ENCODE peak calls at places on chromosomes 13 and 19, in seven cellular contexts. One of them, this sample, is unnamed.
A peak's percentile ranks its signal among the peaks of the same experiment; 100 is the strongest.

GRCh38 chr13:84405286-84405685 is 523.0 kb upstream of the SLITRK1 start:
- DNase-seq in left ventricle myocardium superior: no peak
- DNase-seq in frontal cortex: no peak
- DNase-seq in cardiac muscle cell: no peak
- DNase-seq in activated T-cell treated with anti-CD3 and anti-CD28 coated beads, Interleukin-2, amount 50 U/mL, for 72 hours: no peak
- DNase-seq in stromal cell of bone marrow: peak; percentile 10
- DNase-seq in GM04504: no peak
- DNase-seq in this sample: no peak

GRCh38 chr19:41533691-41534090 is 42.3 kb upstream of the CEACAM21 start:
- DNase-seq in left ventricle myocardium superior: no peak
- DNase-seq in frontal cortex: no peak
- DNase-seq in cardiac muscle cell: no peak
- DNase-seq in activated T-cell treated with anti-CD3 and anti-CD28 coated beads, Interleukin-2, amount 50 U/mL, for 72 hours: no peak
- DNase-seq in stromal cell of bone marrow: no peak
- DNase-seq in GM04504: no peak
- DNase-seq in this sample: no peak

GRCh38 chr19:4052993-4053422 is 13.7 kb downstream of the ZBTB7A start:
- DNase-seq in left ventricle myocardium superior: no peak
- DNase-seq in frontal cortex: no peak
- DNase-seq in cardiac muscle cell: no peak
- DNase-seq in activated T-cell treated with anti-CD3 and anti-CD28 coated beads, Interleukin-2, amount 50 U/mL, for 72 hours: no peak
- DNase-seq in stromal cell of bone marrow: no peak
- DNase-seq in GM04504: no peak
- DNase-seq in this sample: no peak

GRCh38 chr13:113848431-113849260 is 15.2 kb downstream of the GAS6 start:
- DNase-seq in left ventricle myocardium superior: no peak
- DNase-seq in frontal cortex: no peak
- DNase-seq in cardiac muscle cell: no peak
- DNase-seq in activated T-cell treated with anti-CD3 and anti-CD28 coated beads, Interleukin-2, amount 50 U/mL, for 72 hours: no peak
- DNase-seq in stromal cell of bone marrow: no peak
- DNase-seq in GM04504: no peak
- DNase-seq in this sample: no peak

GRCh38 chr13:51542358-51542972 is 41.8 kb upstream of the WDFY2 start:
- DNase-seq in left ventricle myocardium superior: no peak
- DNase-seq in frontal cortex: no peak
- DNase-seq in cardiac muscle cell: peak; percentile 20
- DNase-seq in activated T-cell treated with anti-CD3 and anti-CD28 coated beads, Interleukin-2, amount 50 U/mL, for 72 hours: no peak
- DNase-seq in stromal cell of bone marrow: no peak
- DNase-seq in GM04504: no peak
- DNase-seq in this sample: no peak

GRCh38 chr19:28472111-28472510 is 740.8 kb downstream of the UQCRFS1 start:
- DNase-seq in left ventricle myocardium superior: no peak
- DNase-seq in frontal cortex: no peak
- DNase-seq in cardiac muscle cell: no peak
- DNase-seq in activated T-cell treated with anti-CD3 and anti-CD28 coated beads, Interleukin-2, amount 50 U/mL, for 72 hours: no peak
- DNase-seq in stromal cell of bone marrow: no peak
- DNase-seq in GM04504: no peak
- DNase-seq in this sample: no peak

GRCh38 chr19:47340477-47341208 is 8.5 kb upstream of the DHX34 start:
- DNase-seq in left ventricle myocardium superior: no peak
- DNase-seq in frontal cortex: no peak
- DNase-seq in cardiac muscle cell: no peak
- DNase-seq in activated T-cell treated with anti-CD3 and anti-CD28 coated beads, Interleukin-2, amount 50 U/mL, for 72 hours: no peak
- DNase-seq in stromal cell of bone marrow: no peak
- DNase-seq in GM04504: no peak
- DNase-seq in this sample: no peak

GRCh38 chr19:11061951-11062350 is 27.3 kb upstream of the LDLR start:
- DNase-seq in left ventricle myocardium superior: no peak
- DNase-seq in frontal cortex: no peak
- DNase-seq in cardiac muscle cell: no peak
- DNase-seq in activated T-cell treated with anti-CD3 and anti-CD28 coated beads, Interleukin-2, amount 50 U/mL, for 72 hours: no peak
- DNase-seq in stromal cell of bone marrow: no peak
- DNase-seq in GM04504: no peak
- DNase-seq in this sample: no peak

GRCh38 chr19:33639034-33639681 is 17.4 kb downstream of the CHST8 start:
- DNase-seq in left ventricle myocardium superior: no peak
- DNase-seq in frontal cortex: no peak
- DNase-seq in cardiac muscle cell: no peak
- DNase-seq in activated T-cell treated with anti-CD3 and anti-CD28 coated beads, Interleukin-2, amount 50 U/mL, for 72 hours: no peak
- DNase-seq in stromal cell of bone marrow: no peak
- DNase-seq in GM04504: no peak
- DNase-seq in this sample: no peak

GRCh38 chr19:50003810-50004419 is 21.3 kb downstream of the VRK3 start:
- DNase-seq in left ventricle myocardium superior: no peak
- DNase-seq in frontal cortex: peak; percentile 64
- DNase-seq in cardiac muscle cell: no peak
- DNase-seq in activated T-cell treated with anti-CD3 and anti-CD28 coated beads, Interleukin-2, amount 50 U/mL, for 72 hours: peak; percentile 41
- DNase-seq in stromal cell of bone marrow: peak; percentile 94
- DNase-seq in GM04504: peak; percentile 92
- DNase-seq in this sample: no peak

GRCh38 chr13:36395280-36395679 is 37.0 kb upstream of the CCNA1 start:
- DNase-seq in left ventricle myocardium superior: no peak
- DNase-seq in frontal cortex: peak; percentile 33
- DNase-seq in cardiac muscle cell: no peak
- DNase-seq in activated T-cell treated with anti-CD3 and anti-CD28 coated beads, Interleukin-2, amount 50 U/mL, for 72 hours: no peak
- DNase-seq in stromal cell of bone marrow: peak; percentile 48
- DNase-seq in GM04504: no peak
- DNase-seq in this sample: no peak

GRCh38 chr13:98447881-98448641 is 128.8 kb downstream of the STK24 start:
- DNase-seq in left ventricle myocardium superior: peak; percentile 75
- DNase-seq in frontal cortex: peak; percentile 65
- DNase-seq in cardiac muscle cell: peak; percentile 82
- DNase-seq in activated T-cell treated with anti-CD3 and anti-CD28 coated beads, Interleukin-2, amount 50 U/mL, for 72 hours: peak; percentile 41
- DNase-seq in stromal cell of bone marrow: no peak
- DNase-seq in GM04504: no peak
- DNase-seq in this sample: peak; percentile 77

GRCh38 chr13:41356788-41357187 is 45.7 kb downstream of the NAA16 start:
- DNase-seq in left ventricle myocardium superior: no peak
- DNase-seq in frontal cortex: no peak
- DNase-seq in cardiac muscle cell: no peak
- DNase-seq in activated T-cell treated with anti-CD3 and anti-CD28 coated beads, Interleukin-2, amount 50 U/mL, for 72 hours: peak; percentile 36
- DNase-seq in stromal cell of bone marrow: no peak
- DNase-seq in GM04504: no peak
- DNase-seq in this sample: no peak

GRCh38 chr13:32415019-32415418 is 12.9 kb downstream of the N4BP2L1 start:
- DNase-seq in left ventricle myocardium superior: no peak
- DNase-seq in frontal cortex: no peak
- DNase-seq in cardiac muscle cell: no peak
- DNase-seq in activated T-cell treated with anti-CD3 and anti-CD28 coated beads, Interleukin-2, amount 50 U/mL, for 72 hours: no peak
- DNase-seq in stromal cell of bone marrow: no peak
- DNase-seq in GM04504: no peak
- DNase-seq in this sample: no peak

GRCh38 chr13:32378012-32378411 is 49.9 kb downstream of the N4BP2L1 start:
- DNase-seq in left ventricle myocardium superior: no peak
- DNase-seq in frontal cortex: no peak
- DNase-seq in cardiac muscle cell: no peak
- DNase-seq in activated T-cell treated with anti-CD3 and anti-CD28 coated beads, Interleukin-2, amount 50 U/mL, for 72 hours: no peak
- DNase-seq in stromal cell of bone marrow: no peak
- DNase-seq in GM04504: no peak
- DNase-seq in this sample: no peak

GRCh38 chr13:92510416-92510815 is 716.2 kb upstream of the GPC6 start:
- DNase-seq in left ventricle myocardium superior: no peak
- DNase-seq in frontal cortex: no peak
- DNase-seq in cardiac muscle cell: no peak
- DNase-seq in activated T-cell treated with anti-CD3 and anti-CD28 coated beads, Interleukin-2, amount 50 U/mL, for 72 hours: no peak
- DNase-seq in stromal cell of bone marrow: no peak
- DNase-seq in GM04504: no peak
- DNase-seq in this sample: no peak